ENCODE peak calls at places on chromosomes 7 and 10, in seven cellular contexts. One of them, this sample, is unnamed.

GRCh38 chr10:113049881-113050280 is 99.8 kb downstream of the TCF7L2 start:
- DNase-seq in hepatocyte: no peak
- DNase-seq in RCC 7860: no peak
- DNase-seq in skeletal muscle cell: no peak
- DNase-seq in stimulated activated CD4-positive, alpha-beta T cell treated with anti-CD3 and anti-CD28 coated beads, Interleukin-4, amount 100 ng/mL, for 48 hours: no peak
- DNase-seq in activated CD4-positive, alpha-beta T cell treated with anti-CD3 and anti-CD28 coated beads, Interleukin-2, amount 50 U/mL, for 4 hours: no peak
- DNase-seq in neuronal stem cell: no peak
- DNase-seq in this sample: no peak

GRCh38 chr10:86667421-86668181 is 710 bp upstream of the LDB3 start:
- DNase-seq in hepatocyte: no peak
- DNase-seq in RCC 7860: no peak
- DNase-seq in skeletal muscle cell: no peak
- DNase-seq in stimulated activated CD4-positive, alpha-beta T cell treated with anti-CD3 and anti-CD28 coated beads, Interleukin-4, amount 100 ng/mL, for 48 hours: no peak
- DNase-seq in activated CD4-positive, alpha-beta T cell treated with anti-CD3 and anti-CD28 coated beads, Interleukin-2, amount 50 U/mL, for 4 hours: no peak
- DNase-seq in neuronal stem cell: no peak
- DNase-seq in this sample: no peak

GRCh38 chr10:109824206-109824605 is 99.1 kb downstream of the XPNPEP1 start:
- DNase-seq in hepatocyte: no peak
- DNase-seq in RCC 7860: no peak
- DNase-seq in skeletal muscle cell: no peak
- DNase-seq in stimulated activated CD4-positive, alpha-beta T cell treated with anti-CD3 and anti-CD28 coated beads, Interleukin-4, amount 100 ng/mL, for 48 hours: no peak
- DNase-seq in activated CD4-positive, alpha-beta T cell treated with anti-CD3 and anti-CD28 coated beads, Interleukin-2, amount 50 U/mL, for 4 hours: no peak
- DNase-seq in neuronal stem cell: no peak
- DNase-seq in this sample: no peak

GRCh38 chr7:100791881-100792666 is 35.2 kb downstream of the EPHB4 start:
- DNase-seq in hepatocyte: no peak
- DNase-seq in RCC 7860: no peak
- DNase-seq in skeletal muscle cell: no peak
- DNase-seq in stimulated activated CD4-positive, alpha-beta T cell treated with anti-CD3 and anti-CD28 coated beads, Interleukin-4, amount 100 ng/mL, for 48 hours: no peak
- DNase-seq in activated CD4-positive, alpha-beta T cell treated with anti-CD3 and anti-CD28 coated beads, Interleukin-2, amount 50 U/mL, for 4 hours: no peak
- DNase-seq in neuronal stem cell: no peak
- DNase-seq in this sample: no peak

GRCh38 chr7:82166666-82167065 is 276.9 kb downstream of the CACNA2D1 start:
- DNase-seq in hepatocyte: no peak
- DNase-seq in RCC 7860: no peak
- DNase-seq in skeletal muscle cell: no peak
- DNase-seq in stimulated activated CD4-positive, alpha-beta T cell treated with anti-CD3 and anti-CD28 coated beads, Interleukin-4, amount 100 ng/mL, for 48 hours: no peak
- DNase-seq in activated CD4-positive, alpha-beta T cell treated with anti-CD3 and anti-CD28 coated beads, Interleukin-2, amount 50 U/mL, for 4 hours: no peak
- DNase-seq in neuronal stem cell: no peak
- DNase-seq in this sample: no peak

GRCh38 chr10:60719721-60720120 is 58.6 kb upstream of the CDK1 start:
- DNase-seq in hepatocyte: no peak
- DNase-seq in RCC 7860: no peak
- DNase-seq in skeletal muscle cell: no peak
- DNase-seq in stimulated activated CD4-positive, alpha-beta T cell treated with anti-CD3 and anti-CD28 coated beads, Interleukin-4, amount 100 ng/mL, for 48 hours: no peak
- DNase-seq in activated CD4-positive, alpha-beta T cell treated with anti-CD3 and anti-CD28 coated beads, Interleukin-2, amount 50 U/mL, for 4 hours: no peak
- DNase-seq in neuronal stem cell: no peak
- DNase-seq in this sample: no peak

GRCh38 chr10:13309792-13310191 is 9.9 kb upstream of the PHYH start:
- DNase-seq in hepatocyte: no peak
- DNase-seq in RCC 7860: no peak
- DNase-seq in skeletal muscle cell: no peak
- DNase-seq in stimulated activated CD4-positive, alpha-beta T cell treated with anti-CD3 and anti-CD28 coated beads, Interleukin-4, amount 100 ng/mL, for 48 hours: no peak
- DNase-seq in activated CD4-positive, alpha-beta T cell treated with anti-CD3 and anti-CD28 coated beads, Interleukin-2, amount 50 U/mL, for 4 hours: no peak
- DNase-seq in neuronal stem cell: no peak
- DNase-seq in this sample: no peak

GRCh38 chr10:70912556-70912955 is 24.2 kb upstream of the PCBD1 start:
- DNase-seq in hepatocyte: no peak
- DNase-seq in RCC 7860: no peak
- DNase-seq in skeletal muscle cell: no peak
- DNase-seq in stimulated activated CD4-positive, alpha-beta T cell treated with anti-CD3 and anti-CD28 coated beads, Interleukin-4, amount 100 ng/mL, for 48 hours: no peak
- DNase-seq in activated CD4-positive, alpha-beta T cell treated with anti-CD3 and anti-CD28 coated beads, Interleukin-2, amount 50 U/mL, for 4 hours: no peak
- DNase-seq in neuronal stem cell: no peak
- DNase-seq in this sample: no peak

GRCh38 chr10:71229726-71230655 is 17.6 kb downstream of the UNC5B start:
- DNase-seq in hepatocyte: no peak
- DNase-seq in RCC 7860: no peak
- DNase-seq in skeletal muscle cell: no peak
- DNase-seq in stimulated activated CD4-positive, alpha-beta T cell treated with anti-CD3 and anti-CD28 coated beads, Interleukin-4, amount 100 ng/mL, for 48 hours: no peak
- DNase-seq in activated CD4-positive, alpha-beta T cell treated with anti-CD3 and anti-CD28 coated beads, Interleukin-2, amount 50 U/mL, for 4 hours: no peak
- DNase-seq in neuronal stem cell: no peak
- DNase-seq in this sample: no peak

GRCh38 chr10:119817991-119818888 is 54.4 kb downstream of the MCMBP start:
- DNase-seq in hepatocyte: peak; percentile 91
- DNase-seq in RCC 7860: no peak
- DNase-seq in skeletal muscle cell: peak; percentile 27
- DNase-seq in stimulated activated CD4-positive, alpha-beta T cell treated with anti-CD3 and anti-CD28 coated beads, Interleukin-4, amount 100 ng/mL, for 48 hours: no peak
- DNase-seq in activated CD4-positive, alpha-beta T cell treated with anti-CD3 and anti-CD28 coated beads, Interleukin-2, amount 50 U/mL, for 4 hours: no peak
- DNase-seq in neuronal stem cell: peak; percentile 92
- DNase-seq in this sample: no peak

GRCh38 chr7:101779267-101779666 is 38.2 kb upstream of the CUX1 start:
- DNase-seq in hepatocyte: no peak
- DNase-seq in RCC 7860: no peak
- DNase-seq in skeletal muscle cell: no peak
- DNase-seq in stimulated activated CD4-positive, alpha-beta T cell treated with anti-CD3 and anti-CD28 coated beads, Interleukin-4, amount 100 ng/mL, for 48 hours: no peak
- DNase-seq in activated CD4-positive, alpha-beta T cell treated with anti-CD3 and anti-CD28 coated beads, Interleukin-2, amount 50 U/mL, for 4 hours: no peak
- DNase-seq in neuronal stem cell: no peak
- DNase-seq in this sample: no peak

GRCh38 chr7:4131043-4131442 is 551.1 kb upstream of the FOXK1 start:
- DNase-seq in hepatocyte: no peak
- DNase-seq in RCC 7860: no peak
- DNase-seq in skeletal muscle cell: no peak
- DNase-seq in stimulated activated CD4-positive, alpha-beta T cell treated with anti-CD3 and anti-CD28 coated beads, Interleukin-4, amount 100 ng/mL, for 48 hours: no peak
- DNase-seq in activated CD4-positive, alpha-beta T cell treated with anti-CD3 and anti-CD28 coated beads, Interleukin-2, amount 50 U/mL, for 4 hours: no peak
- DNase-seq in neuronal stem cell: no peak
- DNase-seq in this sample: no peak

GRCh38 chr7:150370612-150371071 is 2.0 kb downstream of the REPIN1 start:
- DNase-seq in hepatocyte: no peak
- DNase-seq in RCC 7860: peak; percentile 80
- DNase-seq in skeletal muscle cell: no peak
- DNase-seq in stimulated activated CD4-positive, alpha-beta T cell treated with anti-CD3 and anti-CD28 coated beads, Interleukin-4, amount 100 ng/mL, for 48 hours: no peak
- DNase-seq in activated CD4-positive, alpha-beta T cell treated with anti-CD3 and anti-CD28 coated beads, Interleukin-2, amount 50 U/mL, for 4 hours: no peak
- DNase-seq in neuronal stem cell: no peak
- DNase-seq in this sample: no peak

GRCh38 chr10:19811517-19811916 is 4.7 kb upstream of the PLXDC2 start:
- DNase-seq in hepatocyte: peak; percentile 44
- DNase-seq in RCC 7860: no peak
- DNase-seq in skeletal muscle cell: no peak
- DNase-seq in stimulated activated CD4-positive, alpha-beta T cell treated with anti-CD3 and anti-CD28 coated beads, Interleukin-4, amount 100 ng/mL, for 48 hours: no peak
- DNase-seq in activated CD4-positive, alpha-beta T cell treated with anti-CD3 and anti-CD28 coated beads, Interleukin-2, amount 50 U/mL, for 4 hours: no peak
- DNase-seq in neuronal stem cell: no peak
- DNase-seq in this sample: no peak

GRCh38 chr10:13765641-13766341 is 179.0 kb downstream of the PRPF18 start:
- DNase-seq in hepatocyte: peak; percentile 74
- DNase-seq in RCC 7860: peak; percentile 73
- DNase-seq in skeletal muscle cell: no peak
- DNase-seq in stimulated activated CD4-positive, alpha-beta T cell treated with anti-CD3 and anti-CD28 coated beads, Interleukin-4, amount 100 ng/mL, for 48 hours: no peak
- DNase-seq in activated CD4-positive, alpha-beta T cell treated with anti-CD3 and anti-CD28 coated beads, Interleukin-2, amount 50 U/mL, for 4 hours: no peak
- DNase-seq in neuronal stem cell: no peak
- DNase-seq in this sample: no peak

This sample was measured in NK-92 treated with Interleukin-12 subunit alpha and Interleukin-12 subunit beta, amount 100 ng/mL, for 24 hours.